ENCODE peak calls at places on chromosome 16, in five cellular contexts. One of them, this sample, is unnamed.

GRCh38 chr16:16096161-16096857 is 127.0 kb downstream of the ABCC6 start:
- DNase-seq in keratinocyte: no peak
- DNase-seq in fibroblast of mammary gland: peak; percentile 38
- DNase-seq in cardiac fibroblast: peak; percentile 75
- DNase-seq in epithelial cell of esophagus: no peak
- DNase-seq in this sample: no peak

GRCh38 chr16:2537451-2538379 is at the start of gene PDPK1:
- DNase-seq in keratinocyte: no peak
- DNase-seq in fibroblast of mammary gland: peak; percentile 90
- DNase-seq in cardiac fibroblast: peak; percentile 97
- DNase-seq in epithelial cell of esophagus: peak; percentile 97
- DNase-seq in this sample: no peak

GRCh38 chr16:11796227-11797165 is 562 bp downstream of the ZC3H7A start:
- DNase-seq in keratinocyte: no peak
- DNase-seq in fibroblast of mammary gland: peak; percentile 46
- DNase-seq in cardiac fibroblast: peak; percentile 65
- DNase-seq in epithelial cell of esophagus: no peak
- DNase-seq in this sample: no peak

GRCh38 chr16:19718624-19718965 is 524 bp downstream of the IQCK start:
- DNase-seq in keratinocyte: no peak
- DNase-seq in fibroblast of mammary gland: peak; percentile 14
- DNase-seq in cardiac fibroblast: no peak
- DNase-seq in epithelial cell of esophagus: peak; percentile 28
- DNase-seq in this sample: no peak

GRCh38 chr16:65044861-65045260 is 77.0 kb downstream of the CDH11 start:
- DNase-seq in keratinocyte: no peak
- DNase-seq in fibroblast of mammary gland: peak; percentile 74
- DNase-seq in cardiac fibroblast: peak; percentile 57
- DNase-seq in epithelial cell of esophagus: peak; percentile 14
- DNase-seq in this sample: no peak

GRCh38 chr16:63856537-63856936 is 1265.3 kb downstream of the CDH11 start:
- DNase-seq in keratinocyte: no peak
- DNase-seq in fibroblast of mammary gland: no peak
- DNase-seq in cardiac fibroblast: no peak
- DNase-seq in epithelial cell of esophagus: no peak
- DNase-seq in this sample: no peak

GRCh38 chr16:55035037-55035436 is 104.4 kb downstream of the IRX5 start:
- DNase-seq in keratinocyte: no peak
- DNase-seq in fibroblast of mammary gland: peak; percentile 5
- DNase-seq in cardiac fibroblast: no peak
- DNase-seq in epithelial cell of esophagus: peak; percentile 42
- DNase-seq in this sample: no peak

GRCh38 chr16:81551141-81551808 is 106.7 kb downstream of the CMIP start:
- DNase-seq in keratinocyte: no peak
- DNase-seq in fibroblast of mammary gland: peak; percentile 25
- DNase-seq in cardiac fibroblast: peak; percentile 27
- DNase-seq in epithelial cell of esophagus: peak; percentile 82
- DNase-seq in this sample: no peak

GRCh38 chr16:23546778-23547177 is 10.4 kb downstream of the EARS2 start:
- DNase-seq in keratinocyte: no peak
- DNase-seq in fibroblast of mammary gland: no peak
- DNase-seq in cardiac fibroblast: no peak
- DNase-seq in epithelial cell of esophagus: no peak
- DNase-seq in this sample: no peak

GRCh38 chr16:27228621-27229501 is 25.5 kb downstream of the KDM8 start:
- DNase-seq in keratinocyte: no peak
- DNase-seq in fibroblast of mammary gland: no peak
- DNase-seq in cardiac fibroblast: no peak
- DNase-seq in epithelial cell of esophagus: no peak
- DNase-seq in this sample: no peak

GRCh38 chr16:14455577-14455976 is 174.5 kb downstream of the PARN start:
- DNase-seq in keratinocyte: no peak
- DNase-seq in fibroblast of mammary gland: peak; percentile 57
- DNase-seq in cardiac fibroblast: no peak
- DNase-seq in epithelial cell of esophagus: no peak
- DNase-seq in this sample: no peak

GRCh38 chr16:48279199-48279598 is 31.9 kb upstream of the ABCC11 start:
- DNase-seq in keratinocyte: no peak
- DNase-seq in fibroblast of mammary gland: no peak
- DNase-seq in cardiac fibroblast: no peak
- DNase-seq in epithelial cell of esophagus: no peak
- DNase-seq in this sample: no peak

GRCh38 chr16:11560701-11561439 is 25.8 kb downstream of the LITAF start:
- DNase-seq in keratinocyte: no peak
- DNase-seq in fibroblast of mammary gland: peak; percentile 43
- DNase-seq in cardiac fibroblast: peak; percentile 46
- DNase-seq in epithelial cell of esophagus: peak; percentile 86
- DNase-seq in this sample: no peak

GRCh38 chr16:15954814-15955151 is 5.4 kb downstream of the ABCC1 start:
- DNase-seq in keratinocyte: no peak
- DNase-seq in fibroblast of mammary gland: peak; percentile 66
- DNase-seq in cardiac fibroblast: no peak
- DNase-seq in epithelial cell of esophagus: no peak
- DNase-seq in this sample: no peak

GRCh38 chr16:4517812-4518211 is 20.8 kb downstream of the CDIP1 start:
- DNase-seq in keratinocyte: no peak
- DNase-seq in fibroblast of mammary gland: peak; percentile 38
- DNase-seq in cardiac fibroblast: peak; percentile 50
- DNase-seq in epithelial cell of esophagus: peak; percentile 48
- DNase-seq in this sample: no peak

GRCh38 chr16:10954903-10955302 is 10.5 kb downstream of the CLEC16A start:
- DNase-seq in keratinocyte: no peak
- DNase-seq in fibroblast of mammary gland: no peak
- DNase-seq in cardiac fibroblast: no peak
- DNase-seq in epithelial cell of esophagus: no peak
- DNase-seq in this sample: no peak

GRCh38 chr16:54627616-54628015 is 303.0 kb upstream of the IRX5 start:
- DNase-seq in keratinocyte: no peak
- DNase-seq in fibroblast of mammary gland: peak; percentile 35
- DNase-seq in cardiac fibroblast: peak; percentile 20
- DNase-seq in epithelial cell of esophagus: no peak
- DNase-seq in this sample: no peak

GRCh38 chr16:10509534-10510025 is 70.8 kb downstream of the EMP2 start:
- DNase-seq in keratinocyte: peak; percentile 21
- DNase-seq in fibroblast of mammary gland: peak; percentile 84
- DNase-seq in cardiac fibroblast: peak; percentile 90
- DNase-seq in epithelial cell of esophagus: peak; percentile 82
- DNase-seq in this sample: no peak

GRCh38 chr16:28110977-28111376 is 47.5 kb upstream of the GSG1L start:
- DNase-seq in keratinocyte: no peak
- DNase-seq in fibroblast of mammary gland: no peak
- DNase-seq in cardiac fibroblast: no peak
- DNase-seq in epithelial cell of esophagus: no peak
- DNase-seq in this sample: no peak

GRCh38 chr16:73996624-73997339 is 299.8 kb upstream of the PSMD7 start:
- DNase-seq in keratinocyte: no peak
- DNase-seq in fibroblast of mammary gland: no peak
- DNase-seq in cardiac fibroblast: no peak
- DNase-seq in epithelial cell of esophagus: peak; percentile 15
- DNase-seq in this sample: no peak

GRCh38 chr16:22898874-22899348 is 84.9 kb downstream of the HS3ST2 start:
- DNase-seq in keratinocyte: peak; percentile 38
- DNase-seq in fibroblast of mammary gland: peak; percentile 68
- DNase-seq in cardiac fibroblast: peak; percentile 81
- DNase-seq in epithelial cell of esophagus: peak; percentile 86
- DNase-seq in this sample: peak; percentile 52

GRCh38 chr16:27233731-27234130 is 30.4 kb downstream of the KDM8 start:
- DNase-seq in keratinocyte: no peak
- DNase-seq in fibroblast of mammary gland: no peak
- DNase-seq in cardiac fibroblast: no peak
- DNase-seq in epithelial cell of esophagus: no peak
- DNase-seq in this sample: no peak

GRCh38 chr16:81657224-81657623 is 121.9 kb upstream of the PLCG2 start:
- DNase-seq in keratinocyte: no peak
- DNase-seq in fibroblast of mammary gland: no peak
- DNase-seq in cardiac fibroblast: no peak
- DNase-seq in epithelial cell of esophagus: no peak
- DNase-seq in this sample: no peak

GRCh38 chr16:4692460-4693295 is 684 bp upstream of the NUDT16L1 start:
- DNase-seq in keratinocyte: no peak
- DNase-seq in fibroblast of mammary gland: no peak
- DNase-seq in cardiac fibroblast: no peak
- DNase-seq in epithelial cell of esophagus: peak; percentile 18
- DNase-seq in this sample: no peak

GRCh38 chr16:28139530-28139929 is 72.2 kb downstream of the XPO6 start:
- DNase-seq in keratinocyte: no peak
- DNase-seq in fibroblast of mammary gland: no peak
- DNase-seq in cardiac fibroblast: no peak
- DNase-seq in epithelial cell of esophagus: no peak
- DNase-seq in this sample: no peak

GRCh38 chr16:67278773-67279295 is 498 bp upstream of the PLEKHG4 start:
- DNase-seq in keratinocyte: no peak
- DNase-seq in fibroblast of mammary gland: peak; percentile 25
- DNase-seq in cardiac fibroblast: no peak
- DNase-seq in epithelial cell of esophagus: no peak
- DNase-seq in this sample: no peak

GRCh38 chr16:67277294-67277998 is 1.9 kb upstream of the PLEKHG4 start:
- DNase-seq in keratinocyte: peak; percentile 87
- DNase-seq in fibroblast of mammary gland: peak; percentile 99
- DNase-seq in cardiac fibroblast: peak; percentile 98
- DNase-seq in epithelial cell of esophagus: peak; percentile 96
- DNase-seq in this sample: peak; percentile 90

GRCh38 chr16:67280090-67281015 is 1.0 kb downstream of the PLEKHG4 start:
- DNase-seq in keratinocyte: no peak
- DNase-seq in fibroblast of mammary gland: no peak
- DNase-seq in cardiac fibroblast: no peak
- DNase-seq in epithelial cell of esophagus: no peak
- DNase-seq in this sample: no peak

GRCh38 chr16:67277999-67278772 is 1.1 kb upstream of the PLEKHG4 start:
- DNase-seq in keratinocyte: no peak
- DNase-seq in fibroblast of mammary gland: peak; percentile 94
- DNase-seq in cardiac fibroblast: peak; percentile 76
- DNase-seq in epithelial cell of esophagus: peak; percentile 67
- DNase-seq in this sample: no peak

GRCh38 chr16:67279296-67280089 is at the start of gene PLEKHG4:
- DNase-seq in keratinocyte: no peak
- DNase-seq in fibroblast of mammary gland: peak; percentile 74
- DNase-seq in cardiac fibroblast: peak; percentile 68
- DNase-seq in epithelial cell of esophagus: peak; percentile 78
- DNase-seq in this sample: no peak
- TF ChIP-seq CTCF in keratinocyte: peak; percentile 72
- TF ChIP-seq CTCF in fibroblast of mammary gland: peak; percentile 32
- TF ChIP-seq CTCF in cardiac fibroblast: peak; percentile 27
- TF ChIP-seq CTCF in epithelial cell of esophagus: peak; percentile 42
- TF ChIP-seq CTCF in this sample: peak; percentile 56

GRCh38 chr16:50673496-50674275 is 7.4 kb downstream of the SNX20 start:
- DNase-seq in keratinocyte: no peak
- DNase-seq in fibroblast of mammary gland: no peak
- DNase-seq in cardiac fibroblast: no peak
- DNase-seq in epithelial cell of esophagus: no peak
- DNase-seq in this sample: no peak
- H3K4me3 ChIP-seq in keratinocyte: no peak overlapping the region
- H3K4me3 ChIP-seq in fibroblast of mammary gland: no peak overlapping the region
- H3K4me3 ChIP-seq in cardiac fibroblast: no peak overlapping the region
- H3K4me3 ChIP-seq in epithelial cell of esophagus: no peak overlapping the region
- H3K4me3 ChIP-seq in this sample: no peak overlapping the region

GRCh38 chr16:56647641-56648431 is 3.9 kb upstream of the MT1B start:
- DNase-seq in keratinocyte: no peak
- DNase-seq in fibroblast of mammary gland: no peak
- DNase-seq in cardiac fibroblast: no peak
- DNase-seq in epithelial cell of esophagus: no peak
- DNase-seq in this sample: no peak

GRCh38 chr16:56645838-56646237 is 5.8 kb upstream of the MT1B start:
- DNase-seq in keratinocyte: no peak
- DNase-seq in fibroblast of mammary gland: no peak
- DNase-seq in cardiac fibroblast: no peak
- DNase-seq in epithelial cell of esophagus: no peak
- DNase-seq in this sample: no peak

GRCh38 chr16:56643080-56643778 is 4.8 kb downstream of the MT1A start:
- DNase-seq in keratinocyte: no peak
- DNase-seq in fibroblast of mammary gland: peak; percentile 66
- DNase-seq in cardiac fibroblast: peak; percentile 57
- DNase-seq in epithelial cell of esophagus: peak; percentile 66
- DNase-seq in this sample: no peak

GRCh38 chr16:56643833-56644232 is 5.4 kb downstream of the MT1A start:
- DNase-seq in keratinocyte: no peak
- DNase-seq in fibroblast of mammary gland: no peak
- DNase-seq in cardiac fibroblast: no peak
- DNase-seq in epithelial cell of esophagus: no peak
- DNase-seq in this sample: no peak

DNA sequence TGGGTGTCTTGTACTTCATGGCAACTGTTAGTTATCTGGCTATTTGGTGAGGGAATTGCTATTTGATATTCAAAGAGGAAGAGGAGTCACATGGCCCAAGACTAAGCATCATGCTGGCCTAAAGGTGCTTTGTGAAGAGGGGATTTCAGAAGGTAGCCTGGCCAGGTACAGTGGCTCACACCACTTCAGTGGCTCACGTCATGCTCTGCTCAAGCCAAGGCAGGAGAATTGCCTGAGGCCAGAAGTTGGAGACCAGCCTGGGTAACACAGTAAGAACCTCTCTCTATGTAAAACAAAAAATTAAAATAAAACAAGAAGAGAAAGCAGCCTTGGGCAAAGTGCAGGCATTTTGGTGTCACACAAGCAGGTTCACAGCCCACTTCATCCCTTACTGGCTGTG is 6.4 kb upstream of the MT1B start:
- DNase-seq in keratinocyte: no peak
- DNase-seq in fibroblast of mammary gland: no peak
- DNase-seq in cardiac fibroblast: no peak
- DNase-seq in epithelial cell of esophagus: peak; percentile 51
- DNase-seq in this sample: no peak
- TF ChIP-seq CTCF in keratinocyte: no peak
- TF ChIP-seq CTCF in fibroblast of mammary gland: no peak
- TF ChIP-seq CTCF in cardiac fibroblast: no peak
- TF ChIP-seq CTCF in epithelial cell of esophagus: no peak
- TF ChIP-seq CTCF in this sample: no peak

DNA sequence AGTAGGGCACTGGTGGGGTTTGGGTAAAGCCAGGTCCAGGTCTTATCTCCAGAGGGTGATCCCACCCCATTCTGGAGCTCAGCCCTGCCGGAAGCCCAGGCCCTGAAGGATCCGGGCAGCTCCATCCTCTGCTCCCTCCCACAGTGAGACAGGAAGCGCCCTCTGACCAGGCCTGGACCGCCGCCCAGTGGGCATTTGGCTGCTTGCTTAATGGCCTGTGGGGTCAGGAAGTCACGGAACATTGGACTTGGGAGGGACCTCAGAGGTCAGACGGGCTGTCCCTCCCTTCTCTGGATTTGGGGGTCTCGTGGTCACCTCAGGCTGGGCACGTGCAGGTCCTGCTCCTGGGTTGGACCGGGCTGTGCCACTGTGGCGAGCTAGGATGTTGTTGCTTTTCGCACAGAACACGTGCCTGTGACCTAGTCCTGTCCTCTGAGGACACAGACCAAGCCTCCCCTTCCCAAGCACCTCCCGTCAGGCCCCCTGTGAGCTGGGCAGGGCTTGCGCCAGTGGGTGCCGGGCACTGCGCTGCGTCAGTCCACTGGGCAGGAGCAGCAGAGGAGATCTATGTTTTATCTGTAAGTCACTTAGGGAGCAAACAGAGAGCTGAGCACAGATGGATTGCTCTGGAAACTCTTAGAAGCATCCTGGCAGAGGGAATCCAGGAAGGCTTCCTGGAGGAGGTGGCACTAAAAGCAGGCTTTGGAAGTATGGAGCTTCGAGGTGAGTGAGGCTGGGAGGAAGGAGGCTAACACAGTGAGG is 49.4 kb upstream of the GSE1 start:
- DNase-seq in keratinocyte: no peak
- DNase-seq in fibroblast of mammary gland: peak; percentile 47
- DNase-seq in cardiac fibroblast: peak; percentile 79
- DNase-seq in epithelial cell of esophagus: no peak
- DNase-seq in this sample: peak; percentile 60
- H3K4me3 ChIP-seq in keratinocyte: no peak overlapping the region
- H3K4me3 ChIP-seq in fibroblast of mammary gland: no peak overlapping the region
- H3K4me3 ChIP-seq in cardiac fibroblast: no peak overlapping the region
- H3K4me3 ChIP-seq in epithelial cell of esophagus: no peak overlapping the region
- H3K4me3 ChIP-seq in this sample: peak overlapping the region; percentile 39

This sample was measured in epithelial cell of proximal tubule.